ENCODE peak calls at places on chromosomes 7 and 10, in six cellular contexts. One of them, this sample, is unnamed.

GRCh38 chr7:66667023-66667728 is 38.5 kb downstream of the KCTD7 start:
- DNase-seq in neuronal stem cell: no peak
- DNase-seq in mesenchymal stem cell: no peak
- DNase-seq in IMR-90: no peak
- DNase-seq in H1: no peak
- DNase-seq in H9: no peak
- DNase-seq in this sample: no peak

GRCh38 chr10:103510046-103510685 is 16.7 kb downstream of the NEURL1 start:
- DNase-seq in neuronal stem cell: no peak
- DNase-seq in mesenchymal stem cell: no peak
- DNase-seq in IMR-90: no peak
- DNase-seq in H1: no peak
- DNase-seq in H9: peak
- DNase-seq in this sample: no peak

GRCh38 chr7:139737221-139738100 is 40.3 kb downstream of the HIPK2 start:
- DNase-seq in neuronal stem cell: no peak
- DNase-seq in mesenchymal stem cell: peak
- DNase-seq in IMR-90: peak
- DNase-seq in H1: no peak
- DNase-seq in H9: no peak
- DNase-seq in this sample: no peak

GRCh38 chr7:63925626-63926460 is 72.8 kb upstream of the ZNF722 start:
- DNase-seq in neuronal stem cell: no peak
- DNase-seq in mesenchymal stem cell: no peak
- DNase-seq in IMR-90: no peak
- DNase-seq in H1: no peak
- DNase-seq in H9: no peak
- DNase-seq in this sample: peak

GRCh38 chr10:20247858-20248257 is 431.6 kb downstream of the PLXDC2 start:
- DNase-seq in neuronal stem cell: no peak
- DNase-seq in mesenchymal stem cell: no peak
- DNase-seq in IMR-90: no peak
- DNase-seq in H1: no peak
- DNase-seq in H9: no peak
- DNase-seq in this sample: no peak

GRCh38 chr10:110739811-110740271 is 95.7 kb downstream of the RBM20 start:
- DNase-seq in neuronal stem cell: no peak
- DNase-seq in mesenchymal stem cell: no peak
- DNase-seq in IMR-90: no peak
- DNase-seq in H1: no peak
- DNase-seq in H9: no peak
- DNase-seq in this sample: no peak

GRCh38 chr10:69499726-69500689 is 48.7 kb downstream of the TSPAN15 start:
- DNase-seq in neuronal stem cell: no peak
- DNase-seq in mesenchymal stem cell: no peak
- DNase-seq in IMR-90: no peak
- DNase-seq in H1: no peak
- DNase-seq in H9: no peak
- DNase-seq in this sample: no peak

GRCh38 chr7:95865716-95866371 is 93.5 kb downstream of the DYNC1I1 start:
- DNase-seq in neuronal stem cell: peak
- DNase-seq in mesenchymal stem cell: peak
- DNase-seq in IMR-90: peak
- DNase-seq in H1: no peak
- DNase-seq in H9: peak
- DNase-seq in this sample: peak

DNA sequence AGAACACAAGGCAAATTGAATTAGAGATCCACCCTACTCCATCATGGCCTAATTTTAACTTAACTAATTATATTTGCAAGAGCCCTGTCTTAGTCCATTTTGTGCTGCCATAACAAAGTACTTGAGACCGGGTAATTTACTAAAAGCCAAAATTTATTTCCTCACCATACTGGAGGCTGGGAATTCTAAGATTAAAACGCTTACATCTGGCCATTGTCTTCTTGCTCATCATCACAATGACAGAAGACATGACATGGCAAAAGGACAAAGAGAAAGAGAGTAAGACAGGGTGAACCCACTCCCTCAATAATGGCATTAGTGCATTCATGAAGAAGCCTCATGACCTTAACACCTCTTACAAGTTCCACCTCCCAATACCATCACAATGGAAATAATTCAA is 1068.6 kb downstream of the DNAJB9 start:
- DNase-seq in neuronal stem cell: no peak
- DNase-seq in mesenchymal stem cell: no peak
- DNase-seq in IMR-90: no peak
- DNase-seq in H1: no peak
- DNase-seq in H9: no peak
- DNase-seq in this sample: no peak
- H2BK5ac ChIP-seq in neuronal stem cell: no peak
- H2BK5ac ChIP-seq in mesenchymal stem cell: no peak
- H2BK5ac ChIP-seq in IMR-90: no peak
- H2BK5ac ChIP-seq in H1: no peak
- H2BK5ac ChIP-seq in H9: no peak
- H2BK5ac ChIP-seq in this sample: no peak

GRCh38 chr7:27096756-27097514 is 1.1 kb upstream of the HOXA1 start:
- DNase-seq in neuronal stem cell: peak
- DNase-seq in mesenchymal stem cell: peak
- DNase-seq in IMR-90: peak
- DNase-seq in H1: no peak
- DNase-seq in H9: no peak
- DNase-seq in this sample: no peak

GRCh38 chr7:27094304-27095049 is 1.3 kb downstream of the HOXA1 start:
- DNase-seq in neuronal stem cell: peak
- DNase-seq in mesenchymal stem cell: no peak
- DNase-seq in IMR-90: no peak
- DNase-seq in H1: no peak
- DNase-seq in H9: peak
- DNase-seq in this sample: no peak

GRCh38 chr7:27097686-27098492 is 2.1 kb upstream of the HOXA1 start:
- DNase-seq in neuronal stem cell: peak
- DNase-seq in mesenchymal stem cell: peak
- DNase-seq in IMR-90: peak
- DNase-seq in H1: no peak
- DNase-seq in H9: no peak
- DNase-seq in this sample: no peak

GRCh38 chr7:27095050-27095896 is 527 bp downstream of the HOXA1 start:
- DNase-seq in neuronal stem cell: peak
- DNase-seq in mesenchymal stem cell: no peak
- DNase-seq in IMR-90: peak
- DNase-seq in H1: no peak
- DNase-seq in H9: no peak
- DNase-seq in this sample: no peak

DNA sequence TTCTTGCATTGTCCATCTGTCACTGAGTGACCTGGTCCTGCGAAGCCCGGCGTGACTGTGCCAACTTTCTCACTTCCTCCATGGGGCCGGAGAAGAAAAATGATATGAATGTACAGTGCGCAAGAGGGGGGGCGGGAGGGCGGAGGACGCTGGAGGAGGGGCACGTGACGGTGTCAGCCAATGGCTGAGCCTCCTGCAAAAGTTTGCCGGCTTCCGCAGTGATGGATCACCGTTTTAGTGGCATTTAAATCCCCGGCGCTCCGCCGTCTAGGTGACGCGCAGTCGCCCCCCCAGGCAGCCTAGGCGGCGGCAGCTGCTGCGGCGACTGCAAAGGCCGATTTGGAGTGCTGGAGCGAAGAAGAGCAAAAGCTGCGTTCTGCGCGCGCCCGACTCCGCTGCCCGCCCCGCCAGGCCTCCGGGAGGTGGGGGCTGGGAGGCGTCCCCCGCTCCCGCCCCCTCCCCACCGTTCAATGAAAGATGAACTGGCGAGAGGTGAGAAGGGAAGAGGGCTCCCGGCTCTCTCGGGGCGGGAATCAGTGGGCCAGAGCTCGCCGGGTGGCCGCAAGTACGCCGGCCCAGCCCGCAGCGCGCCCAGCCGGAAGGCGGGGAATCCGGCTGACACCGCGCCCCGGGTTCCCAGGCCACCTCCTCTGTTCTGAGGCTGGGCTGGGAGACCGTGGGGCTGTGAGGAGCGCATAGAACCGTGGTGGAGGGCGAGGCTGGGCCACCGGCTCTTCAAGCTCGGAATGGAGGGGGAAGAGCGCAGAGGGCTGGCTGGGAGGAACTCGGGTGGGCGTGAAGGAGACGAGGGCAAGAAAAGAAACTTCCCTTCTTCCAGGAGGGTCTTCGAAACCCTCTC is at the start of gene HOXA1:
- DNase-seq in neuronal stem cell: peak
- DNase-seq in mesenchymal stem cell: peak
- DNase-seq in IMR-90: peak
- DNase-seq in H1: no peak
- DNase-seq in H9: peak
- DNase-seq in this sample: peak
- H2AFZ ChIP-seq in neuronal stem cell: peak
- H2AFZ ChIP-seq in mesenchymal stem cell: peak
- H2AFZ ChIP-seq in IMR-90: peak
- H2AFZ ChIP-seq in H1: no peak
- H2AFZ ChIP-seq in H9: no peak
- H2AFZ ChIP-seq in this sample: peak

GRCh38 chr10:98959486-98959885 is 276.2 kb downstream of the HPSE2 start:
- DNase-seq in neuronal stem cell: no peak
- DNase-seq in mesenchymal stem cell: peak
- DNase-seq in IMR-90: no peak
- DNase-seq in H1: no peak
- DNase-seq in H9: no peak
- DNase-seq in this sample: no peak
- H4K91ac ChIP-seq in neuronal stem cell: no peak
- H4K91ac ChIP-seq in mesenchymal stem cell: no peak
- H4K91ac ChIP-seq in IMR-90: no peak
- H4K91ac ChIP-seq in H1: no peak
- H4K91ac ChIP-seq in H9: no peak
- H4K91ac ChIP-seq in this sample: no peak

DNA sequence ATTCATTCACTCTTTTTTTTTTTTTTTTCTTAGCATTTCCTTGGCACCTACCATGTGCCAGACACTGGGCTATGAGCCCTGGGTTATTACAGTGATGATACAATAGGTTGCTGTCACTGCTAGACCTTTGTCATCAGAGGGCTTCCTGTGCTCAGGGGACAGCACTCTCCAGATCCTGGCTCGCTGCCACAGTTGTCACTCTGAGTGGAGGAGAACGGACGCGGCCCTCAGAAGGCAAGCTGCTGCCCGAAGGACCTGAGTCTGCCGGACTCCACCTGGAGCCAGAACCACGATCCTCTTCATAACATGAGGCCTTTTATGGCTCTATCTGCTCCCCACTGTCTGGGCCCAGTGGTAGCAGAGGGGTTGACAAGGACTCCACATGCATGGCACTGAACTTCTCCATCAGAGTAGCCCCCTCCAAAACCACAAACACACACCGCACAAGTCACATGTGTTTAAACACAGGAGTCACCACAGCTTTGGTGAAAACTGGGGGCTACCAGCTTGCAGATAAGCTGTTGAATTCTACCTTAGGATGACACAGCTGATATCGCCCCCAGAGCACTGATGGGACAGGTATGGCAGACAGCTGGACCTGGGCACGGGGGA is 94.7 kb upstream of the EFCAB10 start:
- DNase-seq in neuronal stem cell: no peak
- DNase-seq in mesenchymal stem cell: no peak
- DNase-seq in IMR-90: no peak
- DNase-seq in H1: no peak
- DNase-seq in H9: no peak
- DNase-seq in this sample: no peak
- H2BK5ac ChIP-seq in neuronal stem cell: no peak
- H2BK5ac ChIP-seq in mesenchymal stem cell: no peak
- H2BK5ac ChIP-seq in IMR-90: no peak
- H2BK5ac ChIP-seq in H1: peak
- H2BK5ac ChIP-seq in H9: no peak
- H2BK5ac ChIP-seq in this sample: no peak

GRCh38 chr10:72888151-72888638 is 5.3 kb upstream of the OIT3 start:
- DNase-seq in neuronal stem cell: no peak
- DNase-seq in mesenchymal stem cell: no peak
- DNase-seq in IMR-90: no peak
- DNase-seq in H1: no peak
- DNase-seq in H9: no peak
- DNase-seq in this sample: no peak

GRCh38 chr10:72890086-72890485 is 3.5 kb upstream of the OIT3 start:
- DNase-seq in neuronal stem cell: no peak
- DNase-seq in mesenchymal stem cell: no peak
- DNase-seq in IMR-90: no peak
- DNase-seq in H1: no peak
- DNase-seq in H9: no peak
- DNase-seq in this sample: no peak

GRCh38 chr10:72885953-72886352 is 7.6 kb upstream of the OIT3 start:
- DNase-seq in neuronal stem cell: no peak
- DNase-seq in mesenchymal stem cell: no peak
- DNase-seq in IMR-90: no peak
- DNase-seq in H1: no peak
- DNase-seq in H9: no peak
- DNase-seq in this sample: no peak

GRCh38 chr10:72886596-72887522 is 6.7 kb upstream of the OIT3 start:
- DNase-seq in neuronal stem cell: no peak
- DNase-seq in mesenchymal stem cell: no peak
- DNase-seq in IMR-90: peak
- DNase-seq in H1: peak
- DNase-seq in H9: peak
- DNase-seq in this sample: no peak

DNA sequence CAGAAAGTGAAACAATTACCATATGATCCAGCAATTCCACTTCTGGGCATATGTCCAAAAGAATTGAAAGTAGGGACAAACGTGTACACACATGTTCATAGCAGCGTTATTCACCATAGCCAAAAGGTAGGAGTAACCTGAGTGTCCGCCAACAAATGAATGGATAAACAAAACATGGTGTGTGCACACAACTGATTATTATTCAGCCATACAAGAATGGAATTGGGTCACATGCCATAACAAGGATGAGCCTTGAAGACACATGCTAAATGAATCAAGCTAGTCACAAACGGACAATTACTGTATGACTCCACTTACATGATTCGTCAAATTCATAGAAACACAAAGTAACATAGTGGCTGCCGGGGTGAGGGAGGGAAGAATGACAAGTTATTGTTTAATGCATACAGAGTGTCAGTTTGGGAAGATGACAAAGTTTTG is 4.1 kb upstream of the OIT3 start:
- DNase-seq in neuronal stem cell: no peak
- DNase-seq in mesenchymal stem cell: no peak
- DNase-seq in IMR-90: peak
- DNase-seq in H1: no peak
- DNase-seq in H9: no peak
- DNase-seq in this sample: no peak
- H2AFZ ChIP-seq in neuronal stem cell: no peak
- H2AFZ ChIP-seq in mesenchymal stem cell: no peak
- H2AFZ ChIP-seq in IMR-90: no peak
- H2AFZ ChIP-seq in H1: no peak
- H2AFZ ChIP-seq in H9: no peak
- H2AFZ ChIP-seq in this sample: no peak

This sample was measured in trophoblast cell.